ENCODE peak calls at places on chromosomes 16 and 17, in eight cellular contexts. T is GM23248, H is hepatocyte, C is neural progenitor cell, E is OCI-LY7, Y is SK-N-SH, G is MM.1S, W is HCT116. N is an unnamed sample.

GRCh38 chr17:30376621-30377452 is 1.9 kb upstream of the CPD start:
- DNase-seq in T (peak), H (peak), C (no peak), E (no peak), Y (no peak), G (peak), W (no peak), N (peak)

GRCh38 chr16:84851192-84852127 is 31.7 kb downstream of the CRISPLD2 start:
- DNase-seq in T (peak), H (peak), C (no peak), E (no peak), Y (no peak), G (no peak), W (no peak), N (peak)

GRCh38 chr17:5120036-5120435 is 4.2 kb downstream of the USP6 start:
- DNase-seq in T (no peak), H (no peak), C (no peak), E (no peak), Y (no peak), G (no peak), W (no peak), N (no peak)

GRCh38 chr16:14196011-14196410 is 124.9 kb downstream of the MRTFB start:
- DNase-seq in T (no peak), H (no peak), C (no peak), E (peak), Y (peak), G (no peak), W (no peak), N (no peak)

GRCh38 chr17:30253316-30253715 is 17.8 kb upstream of the SLC6A4 start:
- DNase-seq in T (no peak), H (no peak), C (no peak), E (no peak), Y (no peak), G (no peak), W (no peak), N (no peak)

GRCh38 chr17:73194514-73195222 is 1.8 kb downstream of the COG1 start:
- DNase-seq in T (peak), H (no peak), C (no peak), E (no peak), Y (no peak), G (no peak), W (no peak), N (peak)

GRCh38 chr17:20073056-20073979 is 64.2 kb downstream of the SPECC1 start:
- DNase-seq in T (no peak), H (no peak), C (no peak), E (no peak), Y (no peak), G (peak), W (no peak), N (no peak)

GRCh38 chr16:1762196-1762878 is 9.0 kb downstream of the NME3 start:
- DNase-seq in T (no peak), H (no peak), C (no peak), E (no peak), Y (no peak), G (no peak), W (no peak), N (no peak)

GRCh38 chr17:33647976-33648375 is 354.9 kb upstream of the ASIC2 start:
- DNase-seq in T (peak), H (peak), C (peak), E (peak), Y (peak), G (peak), W (no peak), N (no peak)

GRCh38 chr17:67671492-67671891 is 46.2 kb upstream of the NOL11 start:
- DNase-seq in T (no peak), H (no peak), C (no peak), E (no peak), Y (peak), G (no peak), W (no peak), N (no peak)

GRCh38 chr16:89700649-89701424 is 668 bp downstream of the SPATA2L start:
- DNase-seq in T (peak), H (peak), C (peak), E (peak), Y (peak), G (peak), W (no peak), N (peak)

GRCh38 chr16:11632455-11632921 is 35.8 kb upstream of the SNN start:
- DNase-seq in T (peak), H (peak), C (peak), E (no peak), Y (no peak), G (no peak), W (no peak), N (no peak)

GRCh38 chr17:19867654-19868395 is at the start of gene ULK2:
- DNase-seq in T (peak), H (peak), C (peak), E (peak), Y (peak), G (peak), W (peak), N (peak)

GRCh38 chr17:62064029-62064790 is 868 bp downstream of the MED13 start:
- DNase-seq in T (peak), H (no peak), C (no peak), E (peak), Y (no peak), G (peak), W (no peak), N (peak)

GRCh38 chr17:3976675-3977171 is 12.5 kb upstream of the ATP2A3 start:
- DNase-seq in T (peak), H (no peak), C (no peak), E (no peak), Y (peak), G (no peak), W (no peak), N (no peak)

GRCh38 chr16:20612551-20613470 is 36.6 kb upstream of the ACSM2B start:
- DNase-seq in T (no peak), H (no peak), C (no peak), E (no peak), Y (no peak), G (no peak), W (no peak), N (no peak)

GRCh38 chr17:9828296-9829059 is 2.8 kb downstream of the GLP2R start:
- DNase-seq in T (no peak), H (no peak), C (no peak), E (no peak), Y (no peak), G (no peak), W (no peak), N (no peak)

GRCh38 chr17:18008496-18009268 is 30.3 kb downstream of the ATPAF2 start:
- DNase-seq in T (peak), H (no peak), C (no peak), E (no peak), Y (peak), G (no peak), W (no peak), N (peak)

GRCh38 chr16:12390644-12391043 is 413.0 kb downstream of the CPPED1 start:
- DNase-seq in T (peak), H (no peak), C (no peak), E (no peak), Y (no peak), G (no peak), W (no peak), N (peak)

GRCh38 chr17:20263595-20263994 is 203.7 kb downstream of the LGALS9B start:
- DNase-seq in T (peak), H (no peak), C (no peak), E (no peak), Y (no peak), G (no peak), W (peak), N (no peak)

GRCh38 chr17:21242026-21242700 is 11.0 kb downstream of the NATD1 start:
- DNase-seq in T (peak), H (no peak), C (no peak), E (no peak), Y (no peak), G (no peak), W (no peak), N (peak)

GRCh38 chr16:81987706-81988105 is 23.6 kb downstream of the SDR42E1 start:
- DNase-seq in T (no peak), H (no peak), C (no peak), E (no peak), Y (no peak), G (no peak), W (peak), N (peak)

GRCh38 chr17:66518677-66519076 is 216.3 kb downstream of the PRKCA start:
- DNase-seq in T (peak), H (no peak), C (peak), E (no peak), Y (peak), G (no peak), W (no peak), N (no peak)

GRCh38 chr17:66520986-66521385 is 218.6 kb downstream of the PRKCA start:
- DNase-seq in T (no peak), H (no peak), C (no peak), E (no peak), Y (no peak), G (no peak), W (no peak), N (no peak)

GRCh38 chr17:66514227-66514806 is 211.9 kb downstream of the PRKCA start:
- DNase-seq in T (peak), H (no peak), C (no peak), E (no peak), Y (no peak), G (no peak), W (no peak), N (peak)

GRCh38 chr17:66518108-66518507 is 215.7 kb downstream of the PRKCA start:
- DNase-seq in T (peak), H (no peak), C (no peak), E (no peak), Y (no peak), G (no peak), W (no peak), N (no peak)

GRCh38 chr17:66517336-66518009 is 215.1 kb downstream of the PRKCA start:
- DNase-seq in T (no peak), H (no peak), C (no peak), E (no peak), Y (no peak), G (no peak), W (no peak), N (no peak)
- TF ChIP-seq EZH2phosphoT487 in T (no peak), H (no peak), C (no peak), E (no peak), Y (no peak), G (no peak), W (no peak), N (no peak)

DNA sequence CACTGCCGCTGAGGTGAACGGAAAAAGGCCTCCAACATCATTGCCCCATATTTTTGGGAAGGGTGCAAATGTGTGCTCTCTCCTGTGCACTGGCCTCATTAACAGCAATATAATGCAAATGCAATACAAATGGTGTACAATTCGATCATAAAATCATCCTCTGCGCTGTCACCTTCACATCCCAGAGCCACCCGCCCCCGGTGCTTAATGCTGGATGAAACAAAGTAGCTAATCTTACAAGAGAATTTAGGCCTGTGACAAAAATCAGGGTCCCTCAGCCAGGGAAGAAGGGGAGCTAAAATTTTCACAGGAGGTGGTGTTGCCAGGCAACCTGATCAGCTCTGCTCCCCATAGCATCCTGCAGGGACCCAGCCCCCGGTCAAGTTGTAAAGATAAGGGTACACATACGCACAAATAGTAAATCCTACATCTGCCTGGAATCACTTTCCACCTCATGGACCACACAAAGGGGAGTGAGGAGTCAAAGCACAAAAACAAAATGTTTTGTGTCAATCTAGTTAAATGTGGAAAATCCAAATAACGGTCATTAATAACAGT is 3.0 kb downstream of the TBC1D16 start:
- DNase-seq in T (no peak), H (no peak), C (no peak), E (no peak), Y (peak), G (no peak), W (no peak), N (no peak)
- H3K4me3 ChIP-seq in T (no peak), H (no peak), C (no peak), E (no peak), Y (no peak), G (no peak), W (no peak), N (no peak)

DNA sequence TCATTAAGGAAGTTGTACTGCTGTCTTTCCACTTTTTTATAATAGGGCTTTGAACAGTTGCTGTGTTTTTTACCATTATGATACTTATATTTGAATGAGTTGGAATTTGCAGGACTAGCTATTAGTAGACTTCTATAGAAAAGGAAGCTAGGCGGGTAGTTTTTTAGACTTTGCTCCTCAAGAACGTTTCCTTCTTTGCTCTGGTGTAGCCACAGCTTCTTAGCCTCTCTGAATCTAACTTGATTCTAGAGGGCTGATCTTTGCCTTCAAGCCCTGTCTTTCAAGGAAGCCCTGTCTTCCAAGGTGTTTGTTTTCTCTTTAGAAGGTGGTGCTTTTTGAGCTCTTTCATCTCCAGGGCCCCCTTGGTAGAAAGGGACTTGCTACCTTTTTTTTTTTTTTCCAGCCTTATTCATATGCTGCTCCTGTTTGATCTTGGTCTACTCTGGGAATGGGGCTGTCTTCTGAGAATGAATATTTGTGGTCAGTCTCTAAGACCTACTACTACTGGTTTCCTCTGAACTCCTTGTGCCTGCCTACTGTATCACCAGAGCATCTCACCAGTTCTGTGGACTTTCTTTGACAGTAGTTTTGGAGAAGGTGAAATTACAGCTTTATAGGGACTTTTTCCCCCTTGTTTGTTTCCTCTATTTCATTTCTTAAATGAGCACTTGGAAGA is 52.3 kb upstream of the RASL10B start:
- DNase-seq in T (no peak), H (no peak), C (no peak), E (no peak), Y (no peak), G (peak), W (no peak), N (no peak)
- H2AFZ ChIP-seq in T (no peak), H (no peak), C (no peak), E (no peak), Y (no peak), G (no peak), W (no peak), N (no peak)

GRCh38 chr17:69066482-69066881 is 5.8 kb upstream of the ABCA9 start:
- DNase-seq in T (no peak), H (no peak), C (no peak), E (no peak), Y (no peak), G (no peak), W (no peak), N (no peak)
- TF ChIP-seq EZH2phosphoT487 in T (no peak), H (no peak), C (no peak), E (no peak), Y (no peak), G (no peak), W (no peak), N (no peak)

GRCh38 chr17:39925282-39926134 is 1.9 kb downstream of the ORMDL3 start:
- DNase-seq in T (no peak), H (no peak), C (no peak), E (no peak), Y (no peak), G (peak), W (no peak), N (no peak)
- H3K4me3 ChIP-seq in T (no peak), H (no peak), C (no peak), E (peak), Y (no peak), G (peak), W (no peak), N (no peak)

GRCh38 chr16:79593754-79594153 is 6.8 kb downstream of the MAF start:
- DNase-seq in T (no peak), H (no peak), C (no peak), E (no peak), Y (no peak), G (no peak), W (no peak), N (no peak)

GRCh38 chr16:79587897-79588296 is 12.6 kb downstream of the MAF start:
- DNase-seq in T (no peak), H (no peak), C (no peak), E (no peak), Y (peak), G (no peak), W (no peak), N (no peak)

GRCh38 chr16:79592150-79592549 is 8.4 kb downstream of the MAF start:
- DNase-seq in T (no peak), H (no peak), C (no peak), E (no peak), Y (no peak), G (no peak), W (no peak), N (no peak)

GRCh38 chr16:79593074-79593531 is 7.4 kb downstream of the MAF start:
- DNase-seq in T (no peak), H (no peak), C (no peak), E (no peak), Y (no peak), G (no peak), W (no peak), N (no peak)

DNA sequence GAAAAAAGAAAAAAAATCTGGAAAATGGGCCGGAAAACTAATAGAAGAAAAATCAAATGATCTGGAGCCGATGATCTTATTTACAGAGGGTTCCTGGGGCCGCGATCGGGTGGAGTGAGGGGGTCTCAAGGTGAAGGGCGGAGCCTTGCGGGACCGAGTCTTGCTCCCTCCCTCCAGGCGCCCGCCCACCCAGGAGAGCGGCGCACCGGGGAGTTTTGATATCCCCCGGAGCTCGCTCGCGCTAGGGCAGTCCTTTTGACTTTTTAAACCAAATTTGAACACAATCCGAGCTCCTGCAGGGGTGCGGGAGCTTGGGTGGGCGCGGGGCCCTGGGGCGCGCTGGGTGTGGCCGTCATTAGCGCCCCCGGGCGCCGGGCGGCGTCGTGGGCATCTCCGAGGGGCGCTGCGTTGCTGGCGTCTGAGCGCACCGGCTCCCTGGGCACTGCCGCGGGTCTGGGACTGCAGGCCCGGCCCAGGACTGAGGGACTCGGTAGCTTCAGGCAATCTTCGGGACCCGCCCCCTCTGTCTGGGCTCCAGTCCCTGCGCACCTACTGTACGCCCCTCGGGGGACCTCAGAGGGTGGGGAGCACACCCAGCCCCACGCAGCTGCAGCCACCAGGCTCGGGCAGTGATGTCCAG is 10.9 kb downstream of the MAF start:
- DNase-seq in T (no peak), H (no peak), C (no peak), E (no peak), Y (no peak), G (no peak), W (no peak), N (no peak)
- H2AFZ ChIP-seq in T (no peak), H (peak), C (no peak), E (no peak), Y (no peak), G (no peak), W (no peak), N (no peak)

DNA sequence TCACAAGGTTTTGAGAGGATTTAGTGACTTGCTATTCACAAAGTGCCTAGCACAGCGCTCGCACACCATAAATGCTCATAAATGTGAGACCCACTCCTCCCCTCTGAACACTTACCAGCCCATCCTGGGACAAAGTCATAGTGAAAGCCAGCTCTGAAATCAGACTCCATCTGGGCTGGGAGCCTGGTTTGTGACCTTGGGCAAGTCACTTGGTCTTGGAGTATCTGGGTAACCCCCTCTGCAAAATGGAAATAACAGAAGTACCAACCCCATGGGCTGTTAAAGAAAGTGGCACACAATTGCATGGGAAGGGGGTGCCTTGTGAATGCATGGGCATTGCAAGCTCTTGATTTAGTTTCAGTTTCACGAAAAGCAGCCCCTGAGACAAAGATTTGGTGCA is 104.7 kb upstream of the CDH5 start:
- DNase-seq in T (no peak), H (peak), C (no peak), E (no peak), Y (no peak), G (peak), W (no peak), N (no peak)
- TF ChIP-seq EZH2phosphoT487 in T (no peak), H (no peak), C (no peak), E (no peak), Y (no peak), G (no peak), W (no peak), N (no peak)

DNA sequence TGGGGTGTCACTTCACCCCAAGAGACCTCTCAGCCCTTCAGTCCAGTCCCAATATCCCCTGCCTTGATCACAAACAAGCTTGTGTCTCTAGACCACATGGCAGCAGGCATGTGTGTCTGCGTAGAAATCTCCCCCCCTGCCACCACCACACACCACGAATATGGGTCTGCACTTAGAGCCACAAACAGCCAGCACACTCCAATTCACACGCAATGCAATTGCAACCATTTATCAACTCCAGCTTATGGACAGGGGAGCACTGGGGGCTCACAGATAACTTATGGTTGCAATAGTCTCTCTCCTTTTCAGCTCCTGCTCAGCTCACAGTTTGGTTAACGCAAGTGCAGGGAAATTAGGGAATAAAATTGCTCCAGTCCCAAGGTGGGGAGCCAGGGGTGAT is 2.6 kb downstream of the HOXB9 start:
- DNase-seq in T (no peak), H (no peak), C (no peak), E (no peak), Y (no peak), G (no peak), W (no peak), N (no peak)
- H3K4me3 ChIP-seq in T (no peak), H (no peak), C (no peak), E (no peak), Y (no peak), G (no peak), W (no peak), N (no peak)